ENCODE peak calls at places on chromosomes 3 and 15, in seven cellular contexts. W, Z, V, T, I, S and H are unnamed samples.

GRCh38 chr3:197942956-197943556 is 6.9 kb upstream of the RPL35A start:
- DNase-seq in W (no peak), Z (no peak), V (no peak), T (peak), I (peak), S (no peak), H (peak)

GRCh38 chr3:131216801-131217200 is 164.8 kb upstream of the NUDT16 start:
- DNase-seq in W (no peak), Z (peak), V (no peak), T (peak), I (peak), S (no peak), H (peak)

GRCh38 chr15:70829366-70830166 is 24.4 kb downstream of the LARP6 start:
- DNase-seq in W (no peak), Z (no peak), V (no peak), T (no peak), I (no peak), S (no peak), H (no peak)

GRCh38 chr3:8052599-8053185 is 448.9 kb upstream of the LMCD1 start:
- DNase-seq in W (no peak), Z (peak), V (no peak), T (no peak), I (no peak), S (no peak), H (peak)

GRCh38 chr3:134864644-134865043 is 69.6 kb downstream of the EPHB1 start:
- DNase-seq in W (no peak), Z (no peak), V (no peak), T (no peak), I (peak), S (peak), H (no peak)

GRCh38 chr3:99250272-99250671 is 348.8 kb upstream of the DCBLD2 start:
- DNase-seq in W (no peak), Z (no peak), V (no peak), T (peak), I (no peak), S (no peak), H (peak)

GRCh38 chr3:69326821-69327433 is 59.0 kb downstream of the FRMD4B start:
- DNase-seq in W (no peak), Z (no peak), V (no peak), T (peak), I (no peak), S (no peak), H (peak)

GRCh38 chr3:69791919-69792399 is 52.7 kb downstream of the MITF start:
- DNase-seq in W (no peak), Z (no peak), V (no peak), T (peak), I (no peak), S (no peak), H (peak)

GRCh38 chr15:45094358-45094730 is 19.6 kb downstream of the DUOX2 start:
- DNase-seq in W (no peak), Z (no peak), V (no peak), T (no peak), I (no peak), S (no peak), H (no peak)

GRCh38 chr15:65286069-65286703 is 497 bp downstream of the PARP16 start:
- DNase-seq in W (peak), Z (peak), V (peak), T (peak), I (peak), S (no peak), H (no peak)

GRCh38 chr3:126179825-126180476 is 435 bp downstream of the ALDH1L1 start:
- DNase-seq in W (no peak), Z (no peak), V (peak), T (no peak), I (peak), S (peak), H (no peak)

GRCh38 chr3:61564405-61565059 is 3.2 kb downstream of the PTPRG start:
- DNase-seq in W (peak), Z (peak), V (peak), T (peak), I (peak), S (peak), H (peak)

GRCh38 chr15:100152463-100152862 is 189.3 kb downstream of the ADAMTS17 start:
- DNase-seq in W (no peak), Z (no peak), V (no peak), T (no peak), I (no peak), S (peak), H (no peak)

GRCh38 chr15:62495670-62496328 is 330.7 kb upstream of the C2CD4B start:
- DNase-seq in W (no peak), Z (peak), V (no peak), T (peak), I (no peak), S (no peak), H (peak)

GRCh38 chr15:88243895-88244787 is 12.4 kb downstream of the NTRK3 start:
- DNase-seq in W (no peak), Z (no peak), V (peak), T (peak), I (peak), S (no peak), H (peak)

GRCh38 chr3:71393093-71393492 is 190.4 kb downstream of the FOXP1 start:
- DNase-seq in W (no peak), Z (no peak), V (no peak), T (no peak), I (no peak), S (no peak), H (no peak)

GRCh38 chr3:105598047-105598796 is 231.5 kb downstream of the ALCAM start:
- DNase-seq in W (no peak), Z (no peak), V (no peak), T (peak), I (no peak), S (no peak), H (peak)

GRCh38 chr3:139311557-139311956 is 32.3 kb upstream of the MRPS22 start:
- DNase-seq in W (no peak), Z (no peak), V (no peak), T (no peak), I (no peak), S (no peak), H (no peak)

GRCh38 chr3:16723994-16724393 is 118.8 kb upstream of the DAZL start:
- DNase-seq in W (no peak), Z (no peak), V (no peak), T (peak), I (peak), S (no peak), H (peak)

GRCh38 chr3:49238274-49239127 is 38.5 kb downstream of the C3orf62 start:
- DNase-seq in W (no peak), Z (peak), V (no peak), T (peak), I (no peak), S (peak), H (peak)

GRCh38 chr15:73328986-73329385 is 39.8 kb downstream of the HCN4 start:
- DNase-seq in W (no peak), Z (no peak), V (no peak), T (no peak), I (no peak), S (no peak), H (no peak)

GRCh38 chr3:127411083-127411727 is 123.4 kb upstream of the PRR20G start:
- DNase-seq in W (no peak), Z (peak), V (peak), T (no peak), I (peak), S (peak), H (no peak)

GRCh38 chr3:159764211-159765024 is 224.2 kb upstream of the IL12A start:
- DNase-seq in W (no peak), Z (peak), V (peak), T (peak), I (no peak), S (peak), H (peak)

GRCh38 chr3:141878812-141879211 is 2.4 kb downstream of the ATP1B3 start:
- DNase-seq in W (no peak), Z (no peak), V (no peak), T (peak), I (no peak), S (no peak), H (peak)

GRCh38 chr3:101414121-101414520 is 93.7 kb upstream of the IMPG2 start:
- DNase-seq in W (no peak), Z (no peak), V (no peak), T (no peak), I (no peak), S (no peak), H (no peak)

GRCh38 chr15:39403674-39404117 is 177.2 kb upstream of the THBS1 start:
- DNase-seq in W (no peak), Z (no peak), V (no peak), T (peak), I (no peak), S (no peak), H (peak)

GRCh38 chr3:2940062-2940461 is 170.1 kb downstream of the IL5RA start:
- DNase-seq in W (no peak), Z (no peak), V (no peak), T (no peak), I (no peak), S (no peak), H (no peak)

GRCh38 chr3:117252208-117252607 is 542.6 kb downstream of the TUSC7 start:
- DNase-seq in W (no peak), Z (no peak), V (no peak), T (peak), I (no peak), S (no peak), H (no peak)

GRCh38 chr3:14750650-14751049 is 68.1 kb upstream of the FGD5 start:
- DNase-seq in W (no peak), Z (no peak), V (no peak), T (no peak), I (no peak), S (no peak), H (no peak)

GRCh38 chr3:67388738-67389137 is 265.7 kb downstream of the SUCLG2 start:
- DNase-seq in W (no peak), Z (no peak), V (no peak), T (no peak), I (no peak), S (no peak), H (no peak)

GRCh38 chr15:41521614-41522013 is 8.0 kb upstream of the LTK start:
- DNase-seq in W (no peak), Z (no peak), V (no peak), T (no peak), I (no peak), S (no peak), H (no peak)

GRCh38 chr3:73516656-73517055 is 108.1 kb downstream of the PDZRN3 start:
- DNase-seq in W (no peak), Z (peak), V (no peak), T (no peak), I (no peak), S (no peak), H (peak)

GRCh38 chr15:68596691-68597090 is 17.9 kb downstream of the CORO2B start:
- DNase-seq in W (no peak), Z (no peak), V (no peak), T (no peak), I (no peak), S (no peak), H (no peak)

GRCh38 chr15:70762469-70763119 is 764 bp downstream of the UACA start:
- DNase-seq in W (peak), Z (peak), V (peak), T (peak), I (peak), S (peak), H (peak)

GRCh38 chr15:82312611-82313349 is 36.5 kb downstream of the GOLGA6L10 start:
- DNase-seq in W (no peak), Z (peak), V (no peak), T (peak), I (peak), S (peak), H (peak)

GRCh38 chr3:73625124-73625665 is 454 bp upstream of the PDZRN3 start:
- DNase-seq in W (no peak), Z (no peak), V (peak), T (peak), I (peak), S (no peak), H (peak)

GRCh38 chr3:65473746-65474145 is 565.0 kb downstream of the MAGI1 start:
- DNase-seq in W (no peak), Z (no peak), V (no peak), T (peak), I (no peak), S (no peak), H (peak)

GRCh38 chr15:85397151-85397550 is 16.7 kb downstream of the AKAP13 start:
- DNase-seq in W (no peak), Z (no peak), V (no peak), T (no peak), I (no peak), S (no peak), H (no peak)

GRCh38 chr15:69561071-69561784 is 108.6 kb downstream of the RPLP1 start:
- DNase-seq in W (no peak), Z (peak), V (no peak), T (no peak), I (no peak), S (no peak), H (no peak)

GRCh38 chr3:172192830-172193415 is 153.5 kb downstream of the FNDC3B start:
- DNase-seq in W (no peak), Z (no peak), V (no peak), T (no peak), I (no peak), S (no peak), H (no peak)
- TF ChIP-seq CTCF in W (no peak), Z (no peak), V (no peak), T (no peak), I (no peak), S (no peak), H (no peak)

GRCh38 chr3:58296843-58297242 is 9.2 kb upstream of the RPP14 start:
- DNase-seq in W (no peak), Z (no peak), V (no peak), T (no peak), I (no peak), S (no peak), H (no peak)

GRCh38 chr3:58298189-58298588 is 7.9 kb upstream of the RPP14 start:
- DNase-seq in W (no peak), Z (no peak), V (no peak), T (no peak), I (peak), S (peak), H (no peak)

GRCh38 chr3:58296269-58296668 is 9.8 kb upstream of the RPP14 start:
- DNase-seq in W (no peak), Z (no peak), V (no peak), T (no peak), I (no peak), S (no peak), H (no peak)

DNA sequence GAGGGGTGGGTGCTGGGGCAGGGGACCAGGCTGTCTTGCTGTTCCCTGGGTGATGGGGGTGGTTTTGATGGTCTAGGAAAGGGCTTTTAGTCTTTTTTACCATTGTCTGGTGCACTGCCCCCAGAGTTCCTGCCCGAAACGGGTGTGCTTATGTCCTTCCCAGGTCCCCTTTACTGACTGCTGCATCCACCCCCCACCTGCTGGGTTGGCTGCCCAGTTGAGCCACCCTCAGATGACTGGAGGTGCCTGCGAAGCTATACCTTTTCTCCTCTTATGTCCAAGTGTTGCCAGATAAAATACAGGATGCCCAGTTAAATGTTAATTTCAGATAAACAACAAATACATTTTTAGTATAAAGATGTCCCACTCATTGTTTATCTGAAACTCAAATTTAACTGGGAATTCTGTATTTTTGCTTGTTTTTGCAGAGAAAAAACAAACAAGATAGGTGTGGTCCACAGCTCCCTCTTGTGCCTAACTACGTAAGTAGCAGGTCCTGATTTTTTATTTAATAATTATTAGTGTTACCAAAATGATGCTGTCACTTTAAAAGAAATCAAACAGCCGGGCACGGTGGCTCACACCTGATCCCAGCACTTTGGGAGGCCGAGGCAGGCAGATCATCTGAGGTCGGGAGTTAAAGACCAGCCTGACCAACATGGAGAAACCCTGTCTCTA is 6.1 kb upstream of the RPP14 start:
- DNase-seq in W (no peak), Z (no peak), V (no peak), T (peak), I (peak), S (no peak), H (peak)
- TF ChIP-seq CTCF in W (peak), Z (peak), V (peak), T (peak), I (peak), S (no peak), H (peak)

GRCh38 chr15:58182460-58183163 is 44.4 kb downstream of the AQP9 start:
- DNase-seq in W (peak), Z (peak), V (peak), T (peak), I (peak), S (no peak), H (peak)
- TF ChIP-seq CTCF in W (no peak), Z (peak), V (peak), T (peak), I (peak), S (no peak), H (peak)

DNA sequence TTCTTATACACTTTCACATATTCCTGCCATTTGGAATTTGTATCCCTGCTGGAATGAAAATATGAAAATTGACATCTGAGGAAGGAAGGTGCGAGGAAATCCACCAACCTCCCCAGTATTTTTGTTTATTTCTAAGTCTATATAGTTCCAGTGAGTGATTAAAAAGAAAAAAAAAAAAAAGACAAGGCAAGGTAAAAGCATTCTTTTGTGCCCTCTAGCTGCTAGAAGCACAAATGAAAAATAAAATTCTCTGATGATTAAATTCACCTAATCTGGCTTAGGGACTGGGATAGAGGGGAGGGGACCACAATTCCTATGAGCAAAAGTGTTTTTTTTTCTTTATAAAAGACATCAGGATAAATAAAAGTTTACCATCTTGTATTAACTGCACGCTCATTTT is 370.9 kb downstream of the NR2F2 start:
- DNase-seq in W (no peak), Z (no peak), V (no peak), T (no peak), I (no peak), S (no peak), H (peak)
- TF ChIP-seq CTCF in W (no peak), Z (no peak), V (no peak), T (no peak), I (peak), S (no peak), H (peak)